ENCODE peak calls at places on chromosomes 6 and 20, in nine cellular contexts. Q is NCI-H1048; R is NT2/D1; X is GM23338; C is HFFc6; W is mucosa of descending colon; T is activated CD8-positive, alpha-beta memory T cell treated with anti-CD3 and anti-CD28 coated beads, Interleukin-2, amount 50 U/mL, for 4 hours; M is anterior cingulate cortex; O is NCI-H2081. L is an unnamed sample.

GRCh38 chr20:61437280-61438206 is 185.5 kb downstream of the CDH4 start:
- DNase-seq in R (no peak), C (no peak), M (peak), T (no peak), O (no peak), X (peak), Q (no peak), W (no peak), L (no peak)

GRCh38 chr6:226516-227073 is 65.7 kb upstream of the DUSP22 start:
- DNase-seq in C (no peak), T (no peak), Q (no peak), M (no peak), X (no peak), W (no peak), O (no peak), R (no peak), L (no peak)

GRCh38 chr6:34017106-34017805 is 128.6 kb downstream of the GRM4 start:
- DNase-seq in W (no peak), M (no peak), X (no peak), T (no peak), R (no peak), C (no peak), Q (no peak), O (no peak), L (no peak)

GRCh38 chr6:6932968-6933367 is 174.8 kb upstream of the RREB1 start:
- DNase-seq in M (no peak), C (no peak), X (no peak), Q (no peak), O (no peak), W (no peak), T (no peak), R (no peak), L (no peak)

GRCh38 chr20:58160451-58161051 is 67.9 kb downstream of the ANKRD60 start:
- DNase-seq in C (peak), Q (no peak), R (no peak), T (no peak), W (no peak), O (no peak), X (no peak), M (no peak), L (no peak)

GRCh38 chr20:36305602-36306556 is at the start of gene DLGAP4:
- DNase-seq in T (no peak), R (no peak), C (no peak), W (no peak), Q (no peak), X (peak), O (no peak), M (no peak), L (no peak)

GRCh38 chr20:20593447-20594170 is 118.8 kb downstream of the RALGAPA2 start:
- DNase-seq in R (peak), Q (no peak), O (peak), W (no peak), X (peak), M (no peak), C (peak), T (no peak), L (no peak)

GRCh38 chr6:82818727-82819126 is 246.9 kb downstream of the UBE3D start:
- DNase-seq in Q (no peak), X (no peak), O (no peak), C (peak), M (no peak), W (no peak), T (no peak), R (no peak), L (no peak)

GRCh38 chr20:47982574-47983360 is 197.5 kb upstream of the SULF2 start:
- DNase-seq in X (no peak), O (no peak), W (no peak), T (no peak), R (no peak), M (no peak), C (no peak), Q (no peak), L (no peak)

GRCh38 chr6:3518356-3518841 is 61.5 kb upstream of the SLC22A23 start:
- DNase-seq in W (peak), Q (no peak), C (peak), R (no peak), T (no peak), M (no peak), O (no peak), X (no peak), L (no peak)

GRCh38 chr6:112117554-112117953 is 30.2 kb downstream of the FAM229B start:
- DNase-seq in X (no peak), Q (no peak), C (peak), T (no peak), R (no peak), W (no peak), M (no peak), O (no peak), L (no peak)

GRCh38 chr6:114747995-114748625 is 405.3 kb upstream of the HS3ST5 start:
- DNase-seq in W (peak), Q (no peak), T (no peak), C (peak), O (peak), X (peak), M (no peak), R (peak), L (no peak)

GRCh38 chr6:118896339-118897136 is 2.6 kb downstream of the ASF1A start:
- DNase-seq in R (no peak), M (no peak), T (no peak), O (no peak), C (peak), Q (peak), X (peak), W (no peak), L (no peak)

GRCh38 chr6:138844203-138844602 is 48.3 kb downstream of the ECT2L start:
- DNase-seq in C (no peak), R (no peak), W (no peak), O (peak), X (peak), Q (no peak), T (no peak), M (no peak), L (no peak)

GRCh38 chr6:83231146-83231545 is 38.0 kb downstream of the RWDD2A start:
- DNase-seq in X (no peak), C (peak), O (no peak), W (no peak), Q (no peak), T (no peak), M (no peak), R (no peak), L (no peak)

GRCh38 chr6:136969433-136969832 is 47.3 kb downstream of the SLC35D3 start:
- DNase-seq in M (no peak), Q (no peak), C (no peak), X (no peak), R (no peak), O (no peak), T (no peak), W (no peak), L (no peak)

GRCh38 chr6:35294308-35294945 is 3.2 kb upstream of the DEF6 start:
- DNase-seq in M (peak), Q (no peak), W (no peak), O (peak), T (peak), R (peak), C (peak), X (peak), L (peak)

GRCh38 chr6:6399568-6399967 is 79.1 kb upstream of the F13A1 start:
- DNase-seq in W (no peak), T (no peak), X (no peak), Q (no peak), O (no peak), R (no peak), M (no peak), C (no peak), L (no peak)

GRCh38 chr6:10520468-10520867 is 683 bp upstream of the GCNT2 start:
- DNase-seq in W (no peak), Q (no peak), X (peak), O (no peak), T (no peak), R (no peak), C (no peak), M (no peak), L (no peak)

GRCh38 chr20:9043364-9043763 is 25.5 kb upstream of the PLCB4 start:
- DNase-seq in W (no peak), R (no peak), T (no peak), X (no peak), M (no peak), O (no peak), Q (no peak), C (no peak), L (no peak)

GRCh38 chr6:91716361-91716760 is 1129.5 kb upstream of the MAP3K7 start:
- DNase-seq in R (no peak), T (no peak), O (no peak), Q (no peak), C (no peak), M (no peak), X (no peak), W (no peak), L (no peak)

GRCh38 chr20:58145506-58146080 is 82.9 kb downstream of the ANKRD60 start:
- DNase-seq in O (no peak), T (no peak), C (no peak), W (no peak), M (no peak), Q (no peak), R (no peak), X (no peak), L (no peak)

GRCh38 chr20:61490721-61491120 is 238.7 kb downstream of the CDH4 start:
- DNase-seq in M (no peak), Q (no peak), X (no peak), C (no peak), R (no peak), O (no peak), T (no peak), W (no peak), L (no peak)

GRCh38 chr20:4677846-4678245 is 43.9 kb upstream of the PRND start:
- DNase-seq in M (no peak), R (no peak), T (no peak), Q (no peak), X (no peak), C (no peak), O (no peak), W (no peak), L (no peak)

GRCh38 chr6:156791261-156791850 is 14.2 kb downstream of the ARID1B start:
- DNase-seq in W (no peak), M (no peak), T (no peak), R (no peak), X (peak), Q (peak), O (no peak), C (no peak), L (no peak)

GRCh38 chr6:96975848-96976247 is 51.3 kb downstream of the KLHL32 start:
- DNase-seq in C (no peak), W (no peak), M (no peak), O (no peak), R (no peak), X (no peak), Q (no peak), T (no peak), L (no peak)

GRCh38 chr6:15654250-15654649 is 8.6 kb downstream of the DTNBP1 start:
- DNase-seq in M (no peak), O (no peak), W (no peak), C (no peak), X (no peak), Q (no peak), T (no peak), R (no peak), L (no peak)

GRCh38 chr6:167416676-167417430 is 92.0 kb downstream of the TTLL2 start:
- DNase-seq in O (no peak), Q (no peak), X (no peak), T (no peak), R (no peak), C (no peak), M (no peak), W (no peak), L (no peak)

GRCh38 chr20:34105978-34106675 is 5.9 kb downstream of the EIF2S2 start:
- DNase-seq in M (no peak), X (no peak), C (no peak), Q (no peak), O (no peak), T (no peak), R (no peak), W (no peak), L (no peak)

GRCh38 chr20:37749620-37750403 is 56.0 kb downstream of the CTNNBL1 start:
- DNase-seq in T (no peak), W (no peak), X (peak), O (no peak), Q (no peak), C (no peak), R (no peak), M (no peak), L (no peak)

GRCh38 chr20:5353624-5354496 is 37.1 kb upstream of the PROKR2 start:
- DNase-seq in W (no peak), X (no peak), O (no peak), R (no peak), T (no peak), Q (no peak), C (peak), M (no peak), L (no peak)

GRCh38 chr6:166908812-166909211 is 47.5 kb downstream of the RNASET2 start:
- DNase-seq in Q (no peak), T (no peak), X (no peak), M (no peak), O (no peak), R (no peak), C (no peak), W (no peak), L (no peak)

L was measured in CD4-positive, alpha-beta T cell.